ENCODE peak calls at places on chromosomes 2 and 18, in six cellular contexts. D is glutamatergic neuron, U is pancreas, S is HFFc6, N is endothelial cell, R is upper lobe of right lung. F is an unnamed sample.

GRCh38 chr2:112465373-112465772 is 16.6 kb upstream of the TTL start:
- DNase-seq in D (no peak), U (no peak), S (no peak), N (no peak), R (no peak), F (no peak)

GRCh38 chr18:73733806-73734314 is 413.8 kb downstream of the FBXO15 start:
- DNase-seq in D (no peak), U (no peak), S (no peak), N (no peak), R (no peak), F (no peak)

GRCh38 chr2:120770176-120770575 is 34.5 kb downstream of the GLI2 start:
- DNase-seq in D (peak), U (no peak), S (no peak), N (no peak), R (peak), F (no peak)

GRCh38 chr2:197215988-197216979 is 94.3 kb downstream of the ANKRD44 start:
- DNase-seq in D (no peak), U (no peak), S (no peak), N (no peak), R (no peak), F (no peak)

GRCh38 chr2:101012706-101013181 is 10.7 kb downstream of the RPL31 start:
- DNase-seq in D (no peak), U (no peak), S (peak), N (peak), R (no peak), F (peak)

GRCh38 chr2:240297553-240298315 is 137.7 kb upstream of the GPC1 start:
- DNase-seq in D (no peak), U (no peak), S (no peak), N (no peak), R (peak), F (no peak)

GRCh38 chr18:31648966-31649429 is 35.4 kb downstream of the B4GALT6 start:
- DNase-seq in D (no peak), U (no peak), S (peak), N (no peak), R (no peak), F (no peak)

GRCh38 chr2:31434911-31435310 is 20.4 kb upstream of the XDH start:
- DNase-seq in D (no peak), U (no peak), S (peak), N (no peak), R (no peak), F (no peak)

DNA sequence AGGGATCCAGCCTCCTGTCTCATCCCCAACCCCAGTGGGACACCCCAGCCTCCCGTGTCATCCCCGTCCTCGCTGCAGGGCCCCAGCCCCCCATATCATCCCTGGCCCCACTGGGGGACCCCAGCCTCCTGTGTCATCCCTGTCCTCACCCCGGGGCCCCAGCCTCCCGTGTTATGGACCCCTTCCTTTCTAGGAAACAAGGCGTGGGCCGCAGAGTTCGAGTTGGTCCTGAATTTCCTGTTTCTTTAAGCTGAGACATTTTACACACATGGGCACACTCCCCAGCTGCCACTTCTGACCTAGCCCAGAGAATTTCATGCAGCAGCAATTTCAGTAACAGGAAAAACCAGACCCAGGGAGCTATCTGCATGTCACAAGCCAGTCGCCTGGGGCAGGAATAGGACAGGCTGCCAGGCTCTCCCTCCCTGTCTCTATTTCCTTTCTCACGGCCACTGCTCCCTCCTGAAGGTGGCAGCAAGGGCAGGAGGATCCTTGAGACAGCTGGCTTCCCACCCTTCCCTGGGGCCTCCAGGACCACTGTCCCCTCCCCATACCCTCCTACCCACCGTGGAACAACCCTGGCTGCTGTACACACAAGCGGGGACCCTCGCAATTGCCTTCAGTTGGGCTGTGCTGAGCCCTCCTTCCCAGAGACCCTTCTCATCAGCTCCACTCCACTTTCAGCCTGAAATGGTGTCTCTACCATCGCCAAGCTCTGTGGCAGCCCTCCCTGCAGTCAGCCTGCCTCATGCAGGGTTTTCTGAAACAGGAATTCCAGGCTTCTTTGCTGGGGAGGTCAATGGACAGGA is 141.9 kb upstream of the ID2 start:
- DNase-seq in D (no peak), U (peak), S (no peak), N (no peak), R (no peak), F (no peak)
- TF ChIP-seq CTCF in D (no peak), U (no peak), S (no peak), N (no peak), R (no peak), F (no peak)

GRCh38 chr2:118539290-118539689 is 308.2 kb downstream of the EN1 start:
- DNase-seq in D (peak), U (peak), S (no peak), N (peak), R (no peak), F (no peak)
- TF ChIP-seq CTCF in D (peak), U (no peak), S (peak), N (peak), R (peak), F (peak)

GRCh38 chr2:1492696-1493095 is 79.4 kb downstream of the TPO start:
- DNase-seq in D (no peak), U (no peak), S (no peak), N (no peak), R (peak), F (no peak)

GRCh38 chr2:1494906-1495305 is 81.6 kb downstream of the TPO start:
- DNase-seq in D (no peak), U (no peak), S (no peak), N (no peak), R (no peak), F (no peak)

GRCh38 chr2:1495676-1496393 is 82.6 kb downstream of the TPO start:
- DNase-seq in D (no peak), U (no peak), S (no peak), N (no peak), R (peak), F (no peak)

GRCh38 chr2:1493361-1494126 is 80.3 kb downstream of the TPO start:
- DNase-seq in D (no peak), U (no peak), S (no peak), N (no peak), R (peak), F (no peak)

GRCh38 chr2:1494257-1494656 is 81.0 kb downstream of the TPO start:
- DNase-seq in D (no peak), U (no peak), S (no peak), N (no peak), R (peak), F (no peak)
- TF ChIP-seq CTCF in D (no peak), U (no peak), S (no peak), N (no peak), R (no peak), F (no peak)

DNA sequence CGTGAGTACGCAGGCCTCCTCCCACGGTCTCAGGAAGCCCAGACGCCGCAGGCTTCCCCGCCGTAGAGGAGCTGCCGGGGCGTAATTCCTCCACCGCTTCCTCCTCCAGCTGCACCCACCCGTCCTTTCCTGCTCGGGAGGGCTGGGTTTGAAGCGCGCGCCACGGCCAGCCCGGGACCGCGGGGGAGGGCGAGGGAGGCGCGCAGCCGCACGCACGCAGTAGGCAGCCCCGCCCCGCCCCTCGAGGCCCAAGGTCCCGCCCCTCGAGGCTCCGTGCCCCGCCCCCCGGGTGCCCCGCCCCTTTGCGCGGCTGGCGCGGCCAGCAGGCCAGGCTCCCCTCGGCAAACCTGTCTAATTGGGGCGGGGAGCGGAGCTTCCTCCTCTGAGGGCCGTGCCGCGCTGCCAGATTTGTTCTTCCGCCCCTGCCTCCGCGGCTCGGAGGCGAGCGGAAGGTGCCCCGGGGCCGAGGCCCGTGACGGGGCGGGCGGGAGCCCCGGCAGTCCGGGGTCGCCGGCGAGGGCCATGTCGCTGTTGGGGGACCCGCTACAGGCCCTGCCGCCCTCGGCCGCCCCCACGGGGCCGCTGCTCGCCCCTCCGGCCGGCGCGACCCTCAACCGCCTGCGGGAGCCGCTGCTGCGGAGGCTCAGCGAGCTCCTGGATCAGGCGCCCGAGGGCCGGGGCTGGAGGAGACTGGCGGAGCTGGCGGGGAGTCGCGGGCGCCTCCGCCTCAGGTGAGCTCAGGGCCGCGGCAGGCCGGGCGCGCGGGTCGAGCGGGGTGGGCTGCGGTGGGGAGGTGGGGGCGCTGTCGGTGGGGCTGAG is at the start of gene MALT1:
- DNase-seq in D (peak), U (peak), S (peak), N (peak), R (peak), F (peak)
- TF ChIP-seq CTCF in D (no peak), U (no peak), S (peak), N (peak), R (no peak), F (no peak)

GRCh38 chr2:164992818-164993217 is 37.5 kb upstream of the SLC38A11 start:
- DNase-seq in D (no peak), U (peak), S (peak), N (peak), R (no peak), F (peak)
- TF ChIP-seq CTCF in D (peak), U (peak), S (peak), N (peak), R (peak), F (peak)

DNA sequence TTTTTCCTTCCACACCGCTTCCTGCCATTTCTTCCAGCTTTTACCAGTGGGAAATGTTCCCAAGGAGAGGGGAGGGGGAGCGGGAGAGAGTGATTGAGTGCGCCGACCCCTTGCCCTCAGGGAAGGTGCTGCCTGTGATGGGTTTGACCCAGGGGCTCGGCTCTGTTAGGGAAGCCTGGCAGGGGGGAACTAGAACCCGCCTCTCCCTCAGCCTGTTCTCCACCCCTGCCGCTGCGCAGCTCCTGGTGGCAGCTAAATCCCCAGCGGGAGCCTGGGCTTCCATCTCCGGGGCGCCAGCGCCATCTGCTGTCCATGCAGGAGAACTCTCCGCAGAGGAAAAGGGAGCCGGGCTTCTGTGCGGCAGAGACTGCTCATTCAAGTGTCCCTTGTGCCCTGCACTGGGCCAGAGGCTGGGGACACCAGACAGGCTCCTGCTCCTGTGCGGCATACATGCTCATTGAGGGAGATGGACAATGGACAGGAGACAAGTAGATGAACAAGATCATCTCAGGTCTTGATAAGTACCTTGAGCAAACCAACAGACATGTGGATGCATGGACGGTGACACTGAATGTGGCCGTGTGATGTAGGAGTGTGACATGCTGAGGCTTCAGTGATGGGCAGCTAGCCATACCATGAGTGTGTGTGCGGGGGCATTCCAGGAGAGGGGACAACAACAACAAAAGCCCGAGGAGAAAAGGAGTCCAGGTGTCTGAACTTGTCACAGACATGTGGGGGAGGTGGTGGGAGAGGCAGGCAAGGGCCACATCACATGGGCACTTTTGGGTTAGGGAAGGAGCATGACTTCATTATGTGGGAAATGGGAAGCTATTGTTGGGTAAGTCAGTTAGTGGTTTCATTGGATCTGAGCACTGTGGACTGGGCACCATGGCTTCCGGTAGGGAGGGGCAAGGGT is 13.3 kb downstream of the CHPF start:
- DNase-seq in D (peak), U (peak), S (peak), N (peak), R (peak), F (peak)
- TF ChIP-seq CTCF in D (peak), U (peak), S (peak), N (peak), R (peak), F (peak)

F was measured in AG09319.